ENCODE peak calls at places on chromosomes 4 and X, in four cellular contexts. I, G, O and B are unnamed samples.

GRCh38 chrX:112774142-112774541 is 66.5 kb downstream of the AMOT start:
- DNase-seq in O (no peak), I (no peak), G (no peak), B (no peak)

GRCh38 chr4:24470681-24471622 is 113.4 kb downstream of the DHX15 start:
- DNase-seq in G (peak), I (peak), O (peak), B (no peak)

GRCh38 chrX:46645614-46646013 is 72.0 kb downstream of the CHST7 start:
- DNase-seq in G (no peak), I (no peak), O (no peak), B (no peak)

GRCh38 chr4:82988323-82988832 is 22.2 kb downstream of the LIN54 start:
- DNase-seq in G (no peak), O (no peak), I (peak), B (no peak)

GRCh38 chr4:118322831-118323502 is 29.8 kb downstream of the PRSS12 start:
- DNase-seq in O (no peak), G (no peak), I (no peak), B (no peak)

GRCh38 chr4:163865010-163865409 is 370.5 kb downstream of the TMA16 start:
- DNase-seq in O (no peak), I (no peak), G (no peak), B (no peak)

GRCh38 chr4:53695540-53696463 is 104.5 kb upstream of the LNX1 start:
- DNase-seq in I (no peak), G (no peak), O (no peak), B (no peak)

GRCh38 chrX:110182865-110183264 is 135.0 kb downstream of the AMMECR1 start:
- DNase-seq in O (no peak), I (no peak), G (no peak), B (no peak)

GRCh38 chr4:186771624-186772023 is 48.0 kb upstream of the FAT1 start:
- DNase-seq in I (no peak), O (no peak), G (no peak), B (no peak)

GRCh38 chr4:2757426-2757825 is 1.3 kb upstream of the TNIP2 start:
- DNase-seq in G (no peak), O (no peak), I (no peak), B (no peak)

GRCh38 chr4:17623451-17624001 is 9.1 kb downstream of the MED28 start:
- DNase-seq in G (no peak), O (no peak), I (peak), B (no peak)

GRCh38 chr4:85741421-85741820 is 266.5 kb downstream of the ARHGAP24 start:
- DNase-seq in I (no peak), O (no peak), G (no peak), B (no peak)

GRCh38 chrX:123742440-123742839 is 9.6 kb upstream of the THOC2 start:
- DNase-seq in O (no peak), G (no peak), I (no peak), B (no peak)

GRCh38 chr4:1235381-1236102 is 13.4 kb downstream of the CTBP1 start:
- DNase-seq in G (no peak), I (no peak), O (no peak), B (peak)

GRCh38 chr4:1731180-1731579 is 9.9 kb downstream of the TACC3 start:
- DNase-seq in I (peak), O (no peak), G (no peak), B (no peak)

GRCh38 chr4:19936471-19936870 is 315.2 kb upstream of the SLIT2 start:
- DNase-seq in O (no peak), I (peak), G (no peak), B (no peak)

GRCh38 chr4:20520901-20521300 is 179.4 kb upstream of the PACRGL start:
- DNase-seq in G (peak), O (no peak), I (peak), B (no peak)

GRCh38 chr4:10083331-10083769 is 33.2 kb downstream of the WDR1 start:
- DNase-seq in O (no peak), G (no peak), I (no peak), B (no peak)

GRCh38 chr4:165668694-165669093 is 204.3 kb upstream of the TLL1 start:
- DNase-seq in G (no peak), O (no peak), I (peak), B (no peak)

GRCh38 chr4:7429601-7430078 is 5.1 kb downstream of the PSAPL1 start:
- DNase-seq in I (no peak), G (no peak), O (no peak), B (peak)

GRCh38 chr4:101597204-101597603 is 193.3 kb upstream of the BANK1 start:
- DNase-seq in G (no peak), O (no peak), I (no peak), B (no peak)

GRCh38 chr4:70969076-70969475 is 24.4 kb upstream of the DCK start:
- DNase-seq in G (no peak), I (peak), O (no peak), B (no peak)

GRCh38 chrX:37824491-37825224 is 22.7 kb downstream of the DYNLT3 start:
- DNase-seq in G (no peak), O (no peak), I (no peak), B (no peak)

GRCh38 chrX:149950681-149951080 is 12.4 kb upstream of the EOLA2 start:
- DNase-seq in O (peak), G (peak), I (peak), B (no peak)

GRCh38 chrX:75582511-75582910 is 59.7 kb upstream of the ZDHHC15 start:
- DNase-seq in G (no peak), I (no peak), O (no peak), B (no peak)

GRCh38 chr4:125187621-125188176 is 127.1 kb upstream of the FAT4 start:
- DNase-seq in I (peak), O (no peak), G (peak), B (no peak)

GRCh38 chr4:185534850-185535761 is at the start of gene PDLIM3:
- DNase-seq in G (peak), O (no peak), I (peak), B (no peak)
- TF ChIP-seq CTCF in G (no peak), O (no peak), I (no peak), B (no peak)

GRCh38 chrX:106401965-106402559 is 209.7 kb upstream of the RADX start:
- DNase-seq in O (no peak), I (no peak), G (no peak), B (no peak)

GRCh38 chrX:106404512-106404911 is 207.3 kb upstream of the RADX start:
- DNase-seq in I (no peak), G (peak), O (no peak), B (no peak)
- TF ChIP-seq CTCF in I (peak), G (no peak), O (no peak), B (no peak)

DNA sequence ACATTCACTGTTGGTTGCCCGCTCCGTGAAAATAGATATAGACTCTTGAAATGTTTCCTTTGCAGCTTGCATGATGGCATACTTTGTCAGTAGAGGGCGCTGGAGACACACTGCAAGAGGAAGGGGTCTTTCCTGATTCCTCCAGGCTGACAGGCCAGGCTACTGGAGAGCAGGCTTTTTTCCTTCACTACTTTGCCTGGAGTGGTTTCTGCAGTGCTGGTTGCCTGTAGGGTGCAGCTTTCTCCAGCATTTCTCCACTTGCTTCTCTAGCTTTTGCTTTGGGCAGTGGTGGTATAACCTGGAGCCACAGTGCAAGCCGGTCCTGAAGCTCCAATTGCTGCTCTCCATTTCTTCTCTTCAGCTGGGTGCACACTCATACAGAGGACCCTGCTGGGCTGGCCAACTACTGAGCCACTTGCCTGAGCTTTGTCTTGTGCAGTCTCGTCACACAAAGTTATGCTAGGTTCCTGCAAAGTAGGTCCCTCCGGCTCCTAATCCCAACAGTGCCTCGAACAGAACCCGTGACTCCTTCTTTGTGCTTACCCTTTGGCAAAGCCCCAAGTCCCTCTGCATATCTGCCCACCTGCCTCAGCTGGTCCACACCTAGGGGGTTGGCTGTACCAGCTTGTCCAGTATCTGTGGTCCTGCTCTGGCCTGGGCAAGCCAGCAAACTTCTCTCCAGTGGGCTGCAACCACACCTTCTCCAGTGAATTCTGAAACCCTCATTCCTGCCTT is 46.3 kb downstream of the RASSF6 start:
- DNase-seq in O (peak), I (peak), G (peak), B (no peak)
- TF ChIP-seq CTCF in O (peak), I (peak), G (peak), B (peak)

GRCh38 chrX:45557390-45557789 is 356.7 kb upstream of the DIPK2B start:
- DNase-seq in G (peak), I (no peak), O (peak), B (no peak)
- TF ChIP-seq CTCF in G (no peak), I (no peak), O (no peak), B (no peak)

GRCh38 chr4:183441276-183441675 is 3.2 kb upstream of the CDKN2AIP start:
- DNase-seq in O (no peak), G (no peak), I (no peak), B (no peak)

GRCh38 chr4:183443609-183444148 is 757 bp upstream of the CDKN2AIP start:
- DNase-seq in G (no peak), I (peak), O (no peak), B (peak)

GRCh38 chr4:183444953-183445543 is 612 bp downstream of the CDKN2AIP start:
- DNase-seq in G (peak), I (no peak), O (no peak), B (peak)

GRCh38 chr4:183447646-183448045 is 3.2 kb downstream of the CDKN2AIP start:
- DNase-seq in G (no peak), O (no peak), I (no peak), B (no peak)

GRCh38 chr4:183444149-183444952 is at the start of gene CDKN2AIP:
- DNase-seq in I (peak), O (peak), G (peak), B (peak)
- TF ChIP-seq CTCF in I (no peak), O (no peak), G (no peak), B (peak)

DNA sequence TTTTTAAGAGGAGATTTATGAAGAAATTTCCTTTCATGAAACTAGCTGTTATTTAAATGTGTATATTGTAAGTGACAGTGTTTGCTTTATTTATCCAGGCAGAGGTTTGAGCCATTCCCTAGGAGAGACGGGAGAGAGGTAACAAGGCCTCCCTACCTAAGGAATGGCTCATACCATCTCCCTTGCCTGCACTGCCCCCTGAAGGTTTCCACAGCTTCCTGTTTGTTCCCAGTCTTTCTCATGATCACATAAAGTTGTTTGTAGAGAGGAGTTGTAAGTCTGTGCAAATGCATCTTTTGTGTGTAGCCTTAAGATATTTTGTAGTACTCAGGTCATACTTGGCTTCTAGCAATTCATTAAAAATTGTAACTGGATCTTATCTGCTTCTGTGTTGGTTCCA is 1504.5 kb upstream of the PCDH10 start:
- DNase-seq in G (peak), O (peak), I (no peak), B (no peak)
- TF ChIP-seq CTCF in G (peak), O (no peak), I (peak), B (no peak)